ENCODE peak calls at places on chromosome 16, in ten cellular contexts. O, P, U, L, I, X, T, N, B and S are unnamed samples.
A peak's percentile ranks its signal among the peaks of the same experiment; 100 is the strongest.

GRCh38 chr16:30033270-30033669 is 2.2 kb upstream of the TLCD3B start:
- DNase-seq in O (no peak), P (no peak), U (no peak), L (no peak), I (no peak), X (no peak), T (no peak), N (no peak), B (no peak), S (no peak)

GRCh38 chr16:86584726-86585721 is 6.7 kb downstream of the FOXL1 start:
- DNase-seq in O (peak; percentile 90), P (no peak), U (no peak), L (no peak), I (no peak), X (no peak), T (peak; percentile 51), N (no peak), B (no peak), S (no peak)

GRCh38 chr16:81292936-81293335 is 21.8 kb upstream of the GAN start:
- DNase-seq in O (no peak), P (no peak), U (no peak), L (no peak), I (no peak), X (no peak), T (no peak), N (no peak), B (no peak), S (no peak)

GRCh38 chr16:57611184-57611583 is 17.2 kb upstream of the ADGRG1 start:
- DNase-seq in O (peak; percentile 48), P (no peak), U (no peak), L (no peak), I (no peak), X (no peak), T (no peak), N (no peak), B (no peak), S (no peak)

GRCh38 chr16:49856741-49857330 is 924 bp upstream of the ZNF423 start:
- DNase-seq in O (peak; percentile 49), P (peak; percentile 66), U (no peak), L (peak; percentile 80), I (peak; percentile 84), X (no peak), T (peak; percentile 92), N (peak; percentile 55), B (no peak), S (no peak)

GRCh38 chr16:1887711-1888354 is 15.9 kb upstream of the MEIOB start:
- DNase-seq in O (no peak), P (no peak), U (no peak), L (no peak), I (no peak), X (no peak), T (no peak), N (no peak), B (no peak), S (no peak)

GRCh38 chr16:75364286-75364791 is 69.0 kb downstream of the CFDP1 start:
- DNase-seq in O (no peak), P (no peak), U (no peak), L (no peak), I (no peak), X (no peak), T (no peak), N (no peak), B (no peak), S (no peak)

GRCh38 chr16:3158498-3159314 is 23.9 kb downstream of the ZNF213 start:
- DNase-seq in O (peak; percentile 90), P (peak; percentile 99), U (peak; percentile 89), L (peak; percentile 79), I (peak; percentile 90), X (peak; percentile 96), T (peak; percentile 86), N (peak; percentile 4), B (peak; percentile 89), S (peak; percentile 98)

GRCh38 chr16:12425134-12425941 is 378.3 kb downstream of the CPPED1 start:
- DNase-seq in O (no peak), P (no peak), U (no peak), L (no peak), I (no peak), X (no peak), T (no peak), N (no peak), B (no peak), S (no peak)

GRCh38 chr16:351804-352520 is 561 bp downstream of the AXIN1 start:
- DNase-seq in O (no peak), P (no peak), U (peak; percentile 8), L (no peak), I (no peak), X (peak; percentile 44), T (peak; percentile 17), N (no peak), B (peak; percentile 47), S (no peak)

GRCh38 chr16:4371481-4372314 is at the start of gene VASN:
- DNase-seq in O (peak; percentile 62), P (peak; percentile 91), U (peak; percentile 71), L (peak; percentile 89), I (peak; percentile 83), X (peak; percentile 52), T (peak; percentile 72), N (peak; percentile 28), B (peak; percentile 64), S (peak; percentile 78)

GRCh38 chr16:4015991-4016325 is 100.3 kb downstream of the ADCY9 start:
- DNase-seq in O (no peak), P (no peak), U (no peak), L (no peak), I (no peak), X (no peak), T (no peak), N (no peak), B (no peak), S (no peak)

GRCh38 chr16:67397812-67398545 is 4.7 kb upstream of the TPPP3 start:
- DNase-seq in O (no peak), P (no peak), U (no peak), L (no peak), I (no peak), X (no peak), T (no peak), N (no peak), B (no peak), S (no peak)

GRCh38 chr16:22705799-22706198 is 108.2 kb upstream of the HS3ST2 start:
- DNase-seq in O (no peak), P (no peak), U (no peak), L (no peak), I (no peak), X (no peak), T (no peak), N (no peak), B (no peak), S (no peak)

GRCh38 chr16:24955975-24956731 is 59.0 kb downstream of the ARHGAP17 start:
- DNase-seq in O (no peak), P (no peak), U (no peak), L (no peak), I (no peak), X (no peak), T (peak; percentile 17), N (no peak), B (no peak), S (no peak)

GRCh38 chr16:53910990-53911389 is 207.0 kb downstream of the FTO start:
- DNase-seq in O (no peak), P (no peak), U (no peak), L (no peak), I (no peak), X (no peak), T (no peak), N (no peak), B (no peak), S (no peak)

GRCh38 chr16:72787519-72788268 is 260.2 kb downstream of the ZFHX3 start:
- DNase-seq in O (peak; percentile 49), P (peak; percentile 74), U (peak; percentile 45), L (peak; percentile 85), I (peak; percentile 74), X (peak; percentile 76), T (peak; percentile 77), N (peak; percentile 15), B (peak; percentile 56), S (peak; percentile 41)

GRCh38 chr16:67860589-67861398 is 12.1 kb upstream of the EDC4 start:
- DNase-seq in O (peak; percentile 42), P (peak; percentile 51), U (no peak), L (peak; percentile 72), I (no peak), X (no peak), T (no peak), N (no peak), B (no peak), S (no peak)

GRCh38 chr16:396199-396598 is 800 bp upstream of the NME4 start:
- DNase-seq in O (no peak), P (no peak), U (no peak), L (no peak), I (no peak), X (no peak), T (no peak), N (no peak), B (no peak), S (no peak)

GRCh38 chr16:88761830-88762229 is 23.2 kb downstream of the PIEZO1 start:
- DNase-seq in O (no peak), P (no peak), U (no peak), L (no peak), I (no peak), X (no peak), T (no peak), N (no peak), B (no peak), S (no peak)

GRCh38 chr16:56202036-56202435 is 10.7 kb downstream of the GNAO1 start:
- DNase-seq in O (no peak), P (no peak), U (peak; percentile 5), L (no peak), I (no peak), X (peak; percentile 61), T (no peak), N (no peak), B (no peak), S (no peak)

GRCh38 chr16:56872863-56873391 is 7.9 kb downstream of the SLC12A3 start:
- DNase-seq in O (no peak), P (no peak), U (no peak), L (no peak), I (no peak), X (no peak), T (no peak), N (no peak), B (no peak), S (no peak)

GRCh38 chr16:85561248-85562101 is 51.6 kb upstream of the GSE1 start:
- DNase-seq in O (no peak), P (no peak), U (no peak), L (no peak), I (peak; percentile 48), X (no peak), T (no peak), N (no peak), B (no peak), S (no peak)

GRCh38 chr16:11631214-11631613 is 37.0 kb upstream of the SNN start:
- DNase-seq in O (no peak), P (no peak), U (no peak), L (no peak), I (no peak), X (no peak), T (no peak), N (no peak), B (no peak), S (no peak)

GRCh38 chr16:86888240-86889044 is 310.1 kb downstream of the FOXL1 start:
- DNase-seq in O (no peak), P (no peak), U (no peak), L (no peak), I (no peak), X (no peak), T (no peak), N (no peak), B (no peak), S (no peak)